ENCODE peak calls at places on chromosomes 1 and 21, in eight cellular contexts. H is brain microvascular endothelial cell, L is GM12865, E is cardiac muscle cell, P is foreskin fibroblast, W is fibroblast of the aortic adventitia, O is uterus, G is A549. T is an unnamed sample.

GRCh38 chr1:215665212-215665611 is 98.1 kb downstream of the KCTD3 start:
- DNase-seq in L (no peak), O (no peak), P (no peak), E (no peak), H (peak), W (peak), G (no peak), T (peak)

GRCh38 chr1:12096615-12097014 is 33.5 kb downstream of the TNFRSF8 start:
- DNase-seq in L (no peak), O (no peak), G (no peak), E (no peak), W (no peak), P (no peak), H (no peak), T (no peak)

GRCh38 chr1:198889102-198889501 is 250.3 kb downstream of the PTPRC start:
- DNase-seq in W (no peak), E (no peak), P (no peak), H (no peak), L (no peak), G (no peak), O (no peak), T (no peak)

GRCh38 chr1:10821388-10821787 is 24.9 kb upstream of the CASZ1 start:
- DNase-seq in L (no peak), E (no peak), H (no peak), P (no peak), W (no peak), O (no peak), G (no peak), T (no peak)

GRCh38 chr21:36211660-36212512 is 55.3 kb downstream of the DOP1B start:
- DNase-seq in P (peak), E (no peak), H (peak), O (no peak), G (no peak), L (no peak), W (peak), T (peak)

GRCh38 chr1:168504064-168504837 is 39.5 kb downstream of the XCL2 start:
- DNase-seq in P (peak), L (peak), G (no peak), W (peak), H (no peak), O (no peak), E (no peak), T (peak)

GRCh38 chr1:246667773-246668172 is 56.4 kb upstream of the SCCPDH start:
- DNase-seq in O (no peak), G (no peak), E (no peak), W (no peak), L (no peak), P (no peak), H (no peak), T (no peak)

GRCh38 chr1:39690943-39691382 is 270 bp downstream of the HPCAL4 start:
- DNase-seq in L (no peak), W (no peak), G (no peak), P (no peak), O (no peak), E (no peak), H (no peak), T (no peak)

GRCh38 chr1:23216771-23217420 is 406 bp downstream of the HTR1D start:
- DNase-seq in G (no peak), P (no peak), O (no peak), H (no peak), W (no peak), L (no peak), E (peak), T (no peak)

GRCh38 chr1:160579216-160579701 is at the start of gene CD84:
- DNase-seq in G (no peak), O (no peak), W (no peak), H (no peak), L (no peak), P (no peak), E (no peak), T (no peak)

GRCh38 chr1:101004666-101005065 is 20.9 kb downstream of the DPH5 start:
- DNase-seq in G (no peak), L (no peak), P (peak), H (no peak), W (peak), E (no peak), O (no peak), T (no peak)

GRCh38 chr1:116243673-116244101 is 129.4 kb upstream of the ATP1A1 start:
- DNase-seq in L (no peak), H (no peak), P (no peak), G (no peak), W (no peak), E (peak), O (no peak), T (no peak)

GRCh38 chr1:212007896-212008295 is 27.5 kb downstream of the INTS7 start:
- DNase-seq in P (no peak), L (no peak), E (no peak), O (no peak), H (no peak), W (no peak), G (no peak), T (no peak)

GRCh38 chr1:114113801-114114750 is 39.6 kb downstream of the SYT6 start:
- DNase-seq in H (peak), E (no peak), G (peak), W (no peak), O (no peak), P (no peak), L (no peak), T (no peak)

GRCh38 chr1:12548279-12549105 is 69.5 kb downstream of the DHRS3 start:
- DNase-seq in E (no peak), P (no peak), L (no peak), H (no peak), G (no peak), W (no peak), O (no peak), T (no peak)

GRCh38 chr1:167799747-167800146 is 78.0 kb downstream of the MPZL1 start:
- DNase-seq in W (no peak), G (no peak), H (no peak), P (no peak), L (no peak), E (no peak), O (no peak), T (no peak)

GRCh38 chr1:171740987-171741871 is 636 bp downstream of the VAMP4 start:
- DNase-seq in L (peak), H (peak), O (peak), W (peak), E (peak), P (peak), G (peak), T (no peak)
- TF ChIP-seq CTCF in L (no peak), H (peak), O (no peak), W (peak), E (peak), P (no peak), G (no peak), T (no peak)

GRCh38 chr1:54998100-54998499 is 633 bp upstream of the BSND start:
- DNase-seq in P (no peak), O (no peak), H (no peak), E (no peak), L (no peak), G (no peak), W (no peak), T (no peak)
- H3K4me3 ChIP-seq in P (no peak), O (no peak), H (no peak), E (no peak), L (no peak), G (no peak), W (no peak), T (no peak)

GRCh38 chr1:30522031-30523004 is 201.1 kb downstream of the MATN1 start:
- DNase-seq in L (no peak), W (peak), O (peak), P (peak), H (no peak), G (no peak), E (peak), T (peak)
- TF ChIP-seq CTCF in L (no peak), W (no peak), O (no peak), P (no peak), H (no peak), G (no peak), E (peak), T (no peak)

GRCh38 chr1:2073382-2074230 is 23.4 kb downstream of the PRKCZ start:
- DNase-seq in E (no peak), O (no peak), H (peak), P (peak), G (no peak), L (no peak), W (peak), T (peak)
- H3K4me3 ChIP-seq in E (no peak), O (peak), H (peak), P (peak), G (no peak), L (no peak), W (peak), T (peak)

DNA sequence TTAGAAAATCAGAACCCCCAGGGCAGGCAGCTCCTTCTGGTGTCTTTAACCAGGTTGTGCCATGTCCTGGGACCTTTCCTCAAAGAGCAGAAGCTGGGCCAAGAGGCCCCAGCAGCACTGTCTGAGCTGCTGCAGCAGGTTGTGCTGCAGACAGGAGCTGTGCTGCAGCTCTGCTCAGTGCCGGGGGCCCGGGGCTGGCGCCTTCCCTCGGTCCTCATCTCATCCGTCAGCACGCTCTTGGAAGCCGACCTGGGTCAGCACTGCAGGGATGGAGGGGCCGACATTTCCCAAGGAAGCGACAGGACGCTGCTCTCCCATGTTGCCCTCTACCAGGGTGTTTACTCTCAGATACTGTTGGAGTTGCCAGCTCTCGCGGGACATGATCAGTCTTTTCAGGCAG is 11.7 kb downstream of the URB2 start:
- DNase-seq in H (no peak), G (no peak), O (no peak), W (no peak), P (no peak), E (peak), L (no peak), T (no peak)
- TF ChIP-seq CTCF in H (no peak), G (no peak), O (no peak), W (no peak), P (no peak), E (no peak), L (no peak), T (no peak)

GRCh38 chr1:230825061-230825803 is 43.1 kb downstream of the C1orf198 start:
- DNase-seq in G (peak), H (peak), P (peak), L (no peak), W (peak), E (no peak), O (no peak), T (peak)
- H3K4me3 ChIP-seq in G (no peak), H (no peak), P (no peak), L (no peak), W (no peak), E (no peak), O (no peak), T (no peak)

GRCh38 chr1:243346016-243346415 is 90.2 kb downstream of the SDCCAG8 start:
- DNase-seq in E (no peak), O (no peak), H (no peak), W (no peak), L (no peak), G (no peak), P (no peak), T (no peak)

GRCh38 chr1:243336163-243336562 is 80.3 kb downstream of the SDCCAG8 start:
- DNase-seq in L (no peak), W (no peak), O (no peak), G (no peak), H (no peak), P (no peak), E (no peak), T (no peak)

GRCh38 chr1:243343970-243344749 is 88.3 kb downstream of the SDCCAG8 start:
- DNase-seq in E (peak), H (no peak), L (peak), O (no peak), W (peak), P (peak), G (peak), T (no peak)

GRCh38 chr1:243345205-243345604 is 89.4 kb downstream of the SDCCAG8 start:
- DNase-seq in O (no peak), H (no peak), P (no peak), G (no peak), E (no peak), L (peak), W (no peak), T (no peak)

GRCh38 chr1:243341074-243341473 is 85.2 kb downstream of the SDCCAG8 start:
- DNase-seq in O (no peak), L (no peak), P (peak), G (no peak), H (no peak), W (peak), E (no peak), T (no peak)
- TF ChIP-seq CTCF in O (no peak), L (no peak), P (no peak), G (no peak), H (no peak), W (no peak), E (no peak), T (no peak)

DNA sequence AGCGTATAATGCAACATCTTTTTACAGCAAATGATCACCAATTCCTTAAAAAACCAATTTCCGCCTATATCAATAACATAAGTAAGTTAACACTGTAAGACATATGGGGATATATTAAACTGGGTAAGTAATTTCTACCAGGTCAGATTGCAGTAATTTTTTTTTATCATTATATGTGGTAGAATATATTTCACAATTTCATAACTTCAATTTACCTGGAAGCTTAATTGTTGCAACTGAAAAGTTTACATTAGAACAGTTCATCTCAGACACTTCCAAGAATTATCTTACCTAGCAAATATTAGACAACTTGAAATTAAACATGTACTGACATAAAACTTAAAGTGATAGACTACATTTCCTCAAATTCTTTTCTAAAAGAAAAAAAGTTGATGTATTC is 51.9 kb upstream of the ASPM start:
- DNase-seq in E (no peak), G (no peak), P (no peak), O (no peak), L (no peak), H (no peak), W (no peak), T (no peak)
- H3K4me3 ChIP-seq in E (peak), G (peak), P (peak), O (peak), L (peak), H (peak), W (peak), T (peak)

GRCh38 chr1:19957779-19958178 is 21.6 kb downstream of the PLA2G2A start:
- DNase-seq in P (no peak), W (no peak), E (no peak), H (no peak), L (no peak), G (peak), O (no peak), T (no peak)
- TF ChIP-seq CTCF in P (no peak), W (no peak), E (peak), H (peak), L (no peak), G (no peak), O (no peak), T (peak)

T was measured in AG09309.